ENCODE peak calls at places on chromosomes 1 and 21, in ten cellular contexts. O is OCI-M1; K is A549; L is nephron progenitor cell; J is PC-3; B is epithelial cell of esophagus; X is cortex of kidney; Z is left ventricle myocardium inferior; R is stimulated activated CD4-positive, alpha-beta T cell treated with anti-CD3 and anti-CD28 coated beads, Interleukin-15, amount 100 ng/mL, for 24 hours; U is GM12891. Y is an unnamed sample.

GRCh38 chr21:9839011-9839661 is 682.2 kb upstream of the TPTE start:
- DNase-seq in L (no peak), B (no peak), K (no peak), X (no peak), J (peak), Z (peak), O (no peak), U (no peak), R (no peak), Y (no peak)

GRCh38 chr1:2253797-2254480 is 25.8 kb downstream of the SKI start:
- DNase-seq in O (no peak), J (no peak), L (no peak), U (no peak), Z (no peak), R (no peak), X (no peak), K (no peak), B (no peak), Y (no peak)

GRCh38 chr1:975896-976683 is 5.8 kb downstream of the PERM1 start:
- DNase-seq in O (peak), R (peak), Z (no peak), X (no peak), U (peak), L (peak), B (peak), J (peak), K (peak), Y (peak)

GRCh38 chr1:1291023-1291528 is 10.8 kb downstream of the SCNN1D start:
- DNase-seq in U (no peak), O (peak), X (no peak), J (peak), Z (no peak), K (no peak), L (no peak), B (no peak), R (no peak), Y (no peak)

GRCh38 chr1:115089443-115090340 is at the start of gene TSPAN2:
- DNase-seq in Z (peak), K (peak), U (peak), J (peak), R (peak), L (peak), B (no peak), X (no peak), O (no peak), Y (no peak)

GRCh38 chr1:218350909-218351616 is 5.9 kb downstream of the TGFB2 start:
- DNase-seq in J (peak), X (no peak), L (no peak), O (peak), U (no peak), B (no peak), R (no peak), Z (no peak), K (no peak), Y (peak)

GRCh38 chr1:233367057-233367759 is 39.7 kb downstream of the MAP3K21 start:
- DNase-seq in B (no peak), U (no peak), R (no peak), L (no peak), Z (no peak), O (no peak), K (peak), J (peak), X (no peak), Y (no peak)

GRCh38 chr1:173702736-173703135 is 12.0 kb upstream of the KLHL20 start:
- DNase-seq in X (no peak), J (no peak), B (no peak), R (no peak), U (no peak), L (no peak), K (no peak), O (no peak), Z (no peak), Y (no peak)

GRCh38 chr1:44775930-44776748 is 799 bp downstream of the RPS8 start:
- DNase-seq in Z (no peak), B (peak), R (peak), L (no peak), J (peak), X (no peak), U (no peak), K (no peak), O (peak), Y (peak)

GRCh38 chr1:18256318-18257235 is 149.0 kb downstream of the IGSF21 start:
- DNase-seq in X (no peak), Z (peak), L (peak), K (peak), B (peak), R (peak), O (peak), J (peak), U (peak), Y (peak)

GRCh38 chr1:28886731-28887417 is 27.5 kb upstream of the EPB41 start:
- DNase-seq in B (peak), O (peak), L (peak), X (no peak), Z (peak), R (peak), J (peak), U (peak), K (peak), Y (peak)

GRCh38 chr1:31300193-31300592 is 3.4 kb downstream of the ZCCHC17 start:
- DNase-seq in R (no peak), B (no peak), Z (no peak), O (no peak), U (no peak), K (no peak), J (no peak), X (no peak), L (no peak), Y (no peak)

GRCh38 chr1:100034465-100034864 is 64.7 kb downstream of the SLC35A3 start:
- DNase-seq in K (peak), U (no peak), O (peak), B (peak), Z (no peak), L (no peak), R (no peak), X (no peak), J (peak), Y (no peak)

GRCh38 chr1:119772298-119772697 is 3.6 kb upstream of the HMGCS2 start:
- DNase-seq in L (no peak), B (no peak), O (no peak), R (no peak), J (no peak), K (no peak), Z (no peak), X (no peak), U (no peak), Y (no peak)

Y was measured in mammary epithelial cell.